ENCODE peak calls at places on chromosomes 16 and 17, in ten cellular contexts. V, Q, L, J, A, K, C, Z, Y and O are unnamed samples.

GRCh38 chr17:77824780-77825280 is 133.7 kb upstream of the TNRC6C start:
- DNase-seq in L (no peak), A (no peak), Y (no peak), Z (no peak), K (no peak), C (no peak), J (no peak), V (no peak), Q (no peak), O (no peak)

GRCh38 chr16:12255473-12255872 is 278.9 kb downstream of the SNX29 start:
- DNase-seq in Q (no peak), V (peak), J (no peak), C (no peak), L (no peak), Z (no peak), Y (no peak), K (no peak), A (no peak), O (no peak)

GRCh38 chr16:68376590-68376989 is 65.8 kb downstream of the PRMT7 start:
- DNase-seq in Q (no peak), Y (no peak), Z (no peak), A (no peak), V (no peak), K (no peak), L (no peak), C (no peak), J (peak), O (no peak)

GRCh38 chr17:76077582-76078110 is 1.3 kb upstream of the ZACN start:
- DNase-seq in Y (no peak), Z (no peak), C (no peak), K (no peak), A (no peak), J (no peak), Q (peak), V (no peak), L (no peak), O (no peak)

GRCh38 chr16:86740298-86740697 is 161.9 kb downstream of the FOXL1 start:
- DNase-seq in Y (no peak), K (no peak), C (no peak), L (no peak), A (no peak), Z (no peak), Q (no peak), J (no peak), V (no peak), O (no peak)

GRCh38 chr16:51473091-51473490 is 322.0 kb upstream of the SALL1 start:
- DNase-seq in K (no peak), L (no peak), Z (no peak), C (no peak), A (no peak), Y (peak), J (no peak), V (no peak), Q (no peak), O (peak)

GRCh38 chr17:44602970-44603369 is 45.7 kb downstream of the FZD2 start:
- DNase-seq in Q (no peak), Z (no peak), K (no peak), L (no peak), A (no peak), V (no peak), C (no peak), Y (no peak), J (no peak), O (no peak)

GRCh38 chr16:72947379-72948237 is 100.3 kb downstream of the ZFHX3 start:
- DNase-seq in L (no peak), K (no peak), Y (peak), C (no peak), J (no peak), Z (no peak), Q (no peak), V (peak), A (no peak), O (no peak)

GRCh38 chr16:83011939-83012338 is 385.2 kb downstream of the CDH13 start:
- DNase-seq in Z (no peak), Q (no peak), K (no peak), A (no peak), C (no peak), V (no peak), Y (peak), J (no peak), L (no peak), O (no peak)

GRCh38 chr16:29815032-29815721 is 775 bp upstream of the PAGR1 start:
- DNase-seq in K (no peak), A (no peak), J (no peak), Q (no peak), C (no peak), Y (no peak), Z (peak), L (no peak), V (no peak), O (no peak)

GRCh38 chr17:82242698-82242976 is 13.8 kb downstream of the SLC16A3 start:
- DNase-seq in K (peak), Y (no peak), V (no peak), C (no peak), J (peak), Q (no peak), Z (no peak), A (no peak), L (no peak), O (peak)

GRCh38 chr17:4880850-4881249 is 18.5 kb upstream of the C17orf107 start:
- DNase-seq in V (no peak), Q (no peak), L (no peak), A (no peak), Y (no peak), J (peak), K (no peak), Z (no peak), C (no peak), O (no peak)

GRCh38 chr16:85553436-85554113 is 59.5 kb upstream of the GSE1 start:
- DNase-seq in J (peak), Z (peak), K (peak), A (no peak), Y (peak), L (peak), C (peak), Q (peak), V (no peak), O (peak)

GRCh38 chr17:81898029-81898866 is 3.8 kb upstream of the NPB start:
- DNase-seq in C (no peak), Y (peak), Q (peak), J (peak), K (peak), V (peak), A (no peak), Z (no peak), L (no peak), O (peak)

GRCh38 chr17:41071606-41072375 is 6.1 kb upstream of the KRTAP2-4 start:
- DNase-seq in L (no peak), J (no peak), A (no peak), V (no peak), Y (no peak), Z (no peak), C (no peak), Q (no peak), K (no peak), O (no peak)

GRCh38 chr17:51869387-51869786 is 289.1 kb downstream of the CA10 start:
- DNase-seq in Q (peak), C (peak), J (no peak), L (no peak), A (no peak), V (no peak), Z (no peak), Y (no peak), K (peak), O (peak)

GRCh38 chr16:11303405-11304138 is 22.4 kb upstream of the PRM1 start:
- DNase-seq in J (no peak), K (peak), L (peak), V (no peak), Q (peak), A (no peak), Y (peak), Z (no peak), C (no peak), O (peak)

GRCh38 chr16:21656795-21657768 is 4.7 kb upstream of the IGSF6 start:
- DNase-seq in Q (peak), K (peak), L (no peak), Y (peak), C (peak), Z (no peak), V (peak), J (no peak), A (no peak), O (peak)

GRCh38 chr16:31700530-31701388 is 172.8 kb upstream of the ZNF267 start:
- DNase-seq in V (peak), J (peak), Y (peak), Z (peak), A (no peak), C (peak), K (peak), L (peak), Q (no peak), O (peak)

GRCh38 chr17:79812206-79812968 is 15.5 kb upstream of the CBX8 start:
- DNase-seq in K (no peak), J (no peak), C (no peak), Y (no peak), Z (no peak), L (no peak), A (no peak), V (no peak), Q (no peak), O (no peak)

GRCh38 chr17:82400830-82401229 is 17.3 kb upstream of the HEXD start:
- DNase-seq in Q (no peak), A (no peak), Y (no peak), L (no peak), C (no peak), V (no peak), K (no peak), Z (no peak), J (peak), O (no peak)

GRCh38 chr17:46195217-46195855 is 2.1 kb upstream of the KANSL1 start:
- DNase-seq in Z (no peak), J (no peak), L (no peak), K (no peak), Y (no peak), V (no peak), Q (no peak), A (no peak), C (no peak), O (no peak)
- H3K4me3 ChIP-seq in Z (no peak), J (peak), L (no peak), K (no peak), Y (no peak), V (no peak), Q (no peak), A (no peak), C (no peak), O (no peak)

DNA sequence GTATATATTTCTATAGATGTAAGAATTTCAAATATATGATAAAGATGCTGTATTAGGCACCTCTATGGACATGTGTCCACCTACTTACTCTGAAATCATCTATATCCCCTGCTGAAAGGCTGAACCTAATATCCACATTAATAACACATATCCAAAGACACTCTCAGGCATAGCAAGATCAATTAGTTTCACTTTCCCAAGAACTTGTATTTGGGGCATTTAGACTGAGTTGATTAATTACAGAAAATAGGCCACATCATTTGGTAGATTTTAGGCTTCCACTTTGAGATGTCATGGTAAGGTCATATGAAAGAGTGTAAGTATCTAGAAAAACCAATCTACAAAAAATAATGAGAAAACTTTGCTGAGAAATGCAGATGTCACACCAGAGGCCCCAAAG is 45.1 kb downstream of the BRIP1 start:
- DNase-seq in Y (no peak), L (no peak), A (no peak), C (no peak), K (no peak), Q (no peak), J (no peak), V (no peak), Z (no peak), O (no peak)
- TF ChIP-seq CTCF in Y (no peak), L (no peak), A (no peak), C (no peak), K (no peak), Q (no peak), J (no peak), V (no peak), Z (no peak), O (no peak)

GRCh38 chr16:49277766-49278566 is 3.7 kb downstream of the CBLN1 start:
- DNase-seq in K (no peak), V (no peak), Z (no peak), L (no peak), Y (no peak), A (no peak), J (no peak), C (no peak), Q (no peak), O (no peak)
- H3K4me3 ChIP-seq in K (no peak), V (no peak), Z (no peak), L (no peak), Y (no peak), A (peak), J (no peak), C (no peak), Q (no peak), O (no peak)

DNA sequence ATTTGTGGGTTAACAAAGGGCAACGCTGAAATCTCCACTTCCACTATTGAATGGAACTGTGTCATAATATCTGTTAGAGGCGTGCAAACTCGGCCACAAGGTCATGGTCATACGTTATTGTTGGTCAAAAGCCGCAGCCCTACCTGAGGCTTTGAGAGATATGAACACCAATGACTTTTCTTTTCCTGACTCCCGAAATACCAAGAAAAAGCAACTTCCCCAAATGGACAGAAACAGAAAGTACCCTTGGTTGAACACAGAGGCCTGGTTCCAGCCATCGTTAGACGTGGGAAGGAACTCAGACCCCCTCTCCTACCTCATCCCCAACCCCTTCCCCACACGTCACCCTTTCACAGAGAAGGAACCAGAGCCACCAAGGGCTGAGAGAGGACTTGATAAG is 1.4 kb upstream of the PIK3R5 start:
- DNase-seq in V (no peak), Q (no peak), C (no peak), L (no peak), A (no peak), J (no peak), Y (no peak), K (no peak), Z (no peak), O (no peak)
- TF ChIP-seq CTCF in V (no peak), Q (no peak), C (no peak), L (no peak), A (no peak), J (no peak), Y (no peak), K (no peak), Z (no peak), O (no peak)